ENCODE peak calls at places on chromosomes 7 and 10, in four cellular contexts. One of them, this sample, is unnamed.

GRCh38 chr7:2566890-2567662 is 8.3 kb downstream of the IQCE start:
- DNase-seq in heart left ventricle: peak
- DNase-seq in activated CD8-positive, alpha-beta T cell treated with anti-CD3 and anti-CD28 coated beads for 36 hours: no peak
- DNase-seq in AG04449: peak
- DNase-seq in this sample: peak

GRCh38 chr10:5297466-5297865 is 67.3 kb upstream of the UCN3 start:
- DNase-seq in activated CD8-positive, alpha-beta T cell treated with anti-CD3 and anti-CD28 coated beads for 36 hours: peak
- DNase-seq in AG04449: no peak
- DNase-seq in heart left ventricle: peak
- DNase-seq in this sample: no peak

GRCh38 chr7:98204670-98205069 is 6.6 kb upstream of the BHLHA15 start:
- DNase-seq in activated CD8-positive, alpha-beta T cell treated with anti-CD3 and anti-CD28 coated beads for 36 hours: no peak
- DNase-seq in AG04449: no peak
- DNase-seq in heart left ventricle: no peak
- DNase-seq in this sample: no peak

GRCh38 chr10:49362596-49363260 is 33.2 kb downstream of the DRGX start:
- DNase-seq in activated CD8-positive, alpha-beta T cell treated with anti-CD3 and anti-CD28 coated beads for 36 hours: no peak
- DNase-seq in AG04449: no peak
- DNase-seq in heart left ventricle: no peak
- DNase-seq in this sample: peak

GRCh38 chr7:151120896-151121295 is 34.6 kb downstream of the AGAP3 start:
- DNase-seq in AG04449: no peak
- DNase-seq in heart left ventricle: no peak
- DNase-seq in activated CD8-positive, alpha-beta T cell treated with anti-CD3 and anti-CD28 coated beads for 36 hours: no peak
- DNase-seq in this sample: no peak

GRCh38 chr7:50359995-50360925 is 55.7 kb downstream of the IKZF1 start:
- DNase-seq in heart left ventricle: no peak
- DNase-seq in activated CD8-positive, alpha-beta T cell treated with anti-CD3 and anti-CD28 coated beads for 36 hours: peak
- DNase-seq in AG04449: no peak
- DNase-seq in this sample: no peak

GRCh38 chr7:1708640-1709249 is 38.7 kb downstream of the ELFN1 start:
- DNase-seq in AG04449: no peak
- DNase-seq in activated CD8-positive, alpha-beta T cell treated with anti-CD3 and anti-CD28 coated beads for 36 hours: no peak
- DNase-seq in heart left ventricle: no peak
- DNase-seq in this sample: no peak

GRCh38 chr7:98913612-98914011 is 35.3 kb downstream of the TRRAP start:
- DNase-seq in AG04449: no peak
- DNase-seq in heart left ventricle: no peak
- DNase-seq in activated CD8-positive, alpha-beta T cell treated with anti-CD3 and anti-CD28 coated beads for 36 hours: no peak
- DNase-seq in this sample: no peak

GRCh38 chr10:100912013-100912608 is 652 bp upstream of the SLF2 start:
- DNase-seq in heart left ventricle: peak
- DNase-seq in activated CD8-positive, alpha-beta T cell treated with anti-CD3 and anti-CD28 coated beads for 36 hours: no peak
- DNase-seq in AG04449: no peak
- DNase-seq in this sample: no peak

GRCh38 chr10:125848371-125848770 is 25.0 kb downstream of the BCCIP start:
- DNase-seq in activated CD8-positive, alpha-beta T cell treated with anti-CD3 and anti-CD28 coated beads for 36 hours: no peak
- DNase-seq in heart left ventricle: no peak
- DNase-seq in AG04449: no peak
- DNase-seq in this sample: no peak

GRCh38 chr10:125846894-125847293 is 23.5 kb downstream of the BCCIP start:
- DNase-seq in AG04449: no peak
- DNase-seq in activated CD8-positive, alpha-beta T cell treated with anti-CD3 and anti-CD28 coated beads for 36 hours: no peak
- DNase-seq in heart left ventricle: no peak
- DNase-seq in this sample: no peak

GRCh38 chr10:125848857-125849256 is 25.5 kb downstream of the BCCIP start:
- DNase-seq in heart left ventricle: no peak
- DNase-seq in activated CD8-positive, alpha-beta T cell treated with anti-CD3 and anti-CD28 coated beads for 36 hours: no peak
- DNase-seq in AG04449: no peak
- DNase-seq in this sample: no peak

GRCh38 chr10:125850766-125851731 is 27.7 kb downstream of the BCCIP start:
- DNase-seq in heart left ventricle: no peak
- DNase-seq in activated CD8-positive, alpha-beta T cell treated with anti-CD3 and anti-CD28 coated beads for 36 hours: no peak
- DNase-seq in AG04449: no peak
- DNase-seq in this sample: no peak

GRCh38 chr10:125849448-125849847 is 26.1 kb downstream of the BCCIP start:
- DNase-seq in AG04449: no peak
- DNase-seq in activated CD8-positive, alpha-beta T cell treated with anti-CD3 and anti-CD28 coated beads for 36 hours: no peak
- DNase-seq in heart left ventricle: no peak
- DNase-seq in this sample: no peak
- TF ChIP-seq CTCF in AG04449: no peak
- TF ChIP-seq CTCF in activated CD8-positive, alpha-beta T cell treated with anti-CD3 and anti-CD28 coated beads for 36 hours: no peak
- TF ChIP-seq CTCF in heart left ventricle: no peak
- TF ChIP-seq CTCF in this sample: no peak

DNA sequence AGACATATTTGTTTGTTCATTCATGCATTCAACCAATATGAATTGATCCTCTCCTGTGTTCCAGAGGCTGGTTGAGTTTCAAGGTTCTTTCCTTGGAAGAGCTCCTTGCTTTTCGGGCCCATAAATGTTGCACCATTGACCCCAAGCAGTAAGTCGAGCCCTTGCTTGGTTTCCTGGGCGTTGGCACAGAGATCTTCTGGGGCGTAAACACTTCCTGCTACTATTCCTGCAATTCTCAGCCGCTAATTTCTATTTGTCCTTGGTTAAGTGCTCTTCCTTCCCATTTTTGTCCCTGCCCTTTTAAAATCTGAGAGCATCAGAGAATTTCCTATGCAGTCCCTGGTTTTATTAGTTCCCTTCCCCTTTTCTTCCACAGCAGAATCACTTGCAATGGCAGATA is 44.1 kb upstream of the ADRB1 start:
- DNase-seq in heart left ventricle: no peak
- DNase-seq in activated CD8-positive, alpha-beta T cell treated with anti-CD3 and anti-CD28 coated beads for 36 hours: no peak
- DNase-seq in AG04449: no peak
- DNase-seq in this sample: no peak
- TF ChIP-seq CTCF in heart left ventricle: no peak
- TF ChIP-seq CTCF in activated CD8-positive, alpha-beta T cell treated with anti-CD3 and anti-CD28 coated beads for 36 hours: no peak
- TF ChIP-seq CTCF in AG04449: no peak
- TF ChIP-seq CTCF in this sample: no peak

GRCh38 chr7:106521541-106521940 is 139.4 kb downstream of the CCDC71L start:
- DNase-seq in activated CD8-positive, alpha-beta T cell treated with anti-CD3 and anti-CD28 coated beads for 36 hours: no peak
- DNase-seq in AG04449: no peak
- DNase-seq in heart left ventricle: no peak
- DNase-seq in this sample: no peak
- TF ChIP-seq CTCF in activated CD8-positive, alpha-beta T cell treated with anti-CD3 and anti-CD28 coated beads for 36 hours: no peak
- TF ChIP-seq CTCF in AG04449: no peak
- TF ChIP-seq CTCF in heart left ventricle: no peak
- TF ChIP-seq CTCF in this sample: no peak

DNA sequence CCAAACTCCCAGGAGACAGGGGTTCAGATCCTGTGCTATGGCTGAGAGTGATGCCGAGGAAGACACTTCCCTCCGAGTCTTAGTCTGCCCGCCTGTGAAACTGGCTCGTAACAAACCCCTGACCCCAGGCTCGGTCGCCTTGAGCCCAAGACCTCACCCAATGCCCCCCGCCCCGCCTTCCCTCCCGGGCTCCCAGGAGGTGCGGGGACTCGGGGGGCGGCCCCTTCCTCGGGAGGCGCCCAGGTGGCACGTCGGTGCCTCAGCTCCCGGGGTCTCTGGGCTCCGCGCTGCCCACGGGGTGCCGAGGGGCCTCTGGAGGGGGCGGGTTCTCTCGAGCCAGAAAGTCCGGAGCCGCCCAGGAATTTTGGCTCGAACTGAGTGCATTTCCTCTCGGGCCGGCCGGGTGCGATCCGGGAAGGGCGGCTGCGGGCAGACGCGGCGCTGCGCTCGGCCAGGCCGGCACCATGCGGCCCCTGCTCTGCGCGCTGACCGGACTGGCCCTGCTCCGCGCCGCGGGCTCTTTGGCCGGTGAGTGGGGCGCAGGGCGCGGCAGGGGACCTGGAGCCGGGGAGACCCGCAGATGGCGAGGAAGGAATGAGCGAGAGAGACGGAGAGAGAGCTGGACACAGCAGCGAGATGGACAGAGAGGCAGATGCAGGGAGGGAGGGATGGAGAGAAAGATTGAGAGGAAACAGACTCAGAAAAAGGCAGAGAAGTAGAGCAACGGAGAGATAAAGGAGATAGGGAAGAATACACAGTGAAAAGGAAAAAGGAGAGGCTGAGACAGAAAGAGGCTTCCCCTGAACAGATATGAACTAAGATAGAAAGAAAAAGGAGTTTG is at the start of gene PLAC9:
- DNase-seq in activated CD8-positive, alpha-beta T cell treated with anti-CD3 and anti-CD28 coated beads for 36 hours: no peak
- DNase-seq in AG04449: no peak
- DNase-seq in heart left ventricle: peak
- DNase-seq in this sample: no peak
- TF ChIP-seq CTCF in activated CD8-positive, alpha-beta T cell treated with anti-CD3 and anti-CD28 coated beads for 36 hours: no peak
- TF ChIP-seq CTCF in AG04449: no peak
- TF ChIP-seq CTCF in heart left ventricle: no peak
- TF ChIP-seq CTCF in this sample: no peak

GRCh38 chr7:128040205-128040604 is 9.0 kb upstream of the LRRC4 start:
- DNase-seq in AG04449: no peak
- DNase-seq in activated CD8-positive, alpha-beta T cell treated with anti-CD3 and anti-CD28 coated beads for 36 hours: no peak
- DNase-seq in heart left ventricle: no peak
- DNase-seq in this sample: no peak
- TF ChIP-seq CTCF in AG04449: no peak
- TF ChIP-seq CTCF in activated CD8-positive, alpha-beta T cell treated with anti-CD3 and anti-CD28 coated beads for 36 hours: no peak
- TF ChIP-seq CTCF in heart left ventricle: no peak
- TF ChIP-seq CTCF in this sample: no peak

DNA sequence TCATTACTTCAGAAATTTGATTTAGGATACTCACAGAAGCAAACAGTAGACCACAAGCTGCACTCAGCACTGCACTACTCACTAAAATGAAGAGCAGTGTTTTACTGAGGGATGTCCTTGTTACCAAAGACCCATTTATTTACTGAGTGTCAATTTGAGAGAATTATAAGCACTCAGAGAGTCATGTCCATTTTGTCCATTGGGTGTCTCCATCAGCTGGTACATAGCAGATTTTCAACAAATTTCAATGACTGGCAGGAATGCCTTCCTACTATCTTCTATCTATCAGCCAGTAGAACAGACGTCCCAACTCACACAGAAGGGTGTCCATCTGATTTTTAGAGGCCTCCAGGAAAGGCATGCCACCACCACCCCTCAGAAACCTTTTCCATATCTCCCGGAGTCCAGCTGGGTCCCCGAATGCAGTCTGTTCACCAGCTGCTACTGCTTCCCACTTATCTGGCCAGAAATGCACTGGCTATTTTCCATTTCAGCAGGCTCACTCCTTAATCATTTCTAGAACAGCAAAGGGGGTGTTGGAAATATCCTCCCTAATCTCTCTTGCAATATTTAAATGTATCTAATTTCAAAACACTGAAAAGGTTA is 1164.2 kb upstream of the CELF2 start:
- DNase-seq in heart left ventricle: peak
- DNase-seq in activated CD8-positive, alpha-beta T cell treated with anti-CD3 and anti-CD28 coated beads for 36 hours: no peak
- DNase-seq in AG04449: no peak
- DNase-seq in this sample: no peak
- TF ChIP-seq CTCF in heart left ventricle: peak
- TF ChIP-seq CTCF in activated CD8-positive, alpha-beta T cell treated with anti-CD3 and anti-CD28 coated beads for 36 hours: no peak
- TF ChIP-seq CTCF in AG04449: no peak
- TF ChIP-seq CTCF in this sample: no peak

This sample was measured in GM20000.